ENCODE peak calls at places on chromosomes 4 and X, in five cellular contexts. D is tibial nerve, O is OCI-LY7, R is astrocyte of the cerebellum, V is SK-N-SH. A is an unnamed sample.
A peak's percentile ranks its signal among the peaks of the same experiment; 100 is the strongest.

GRCh38 chr4:121738780-121739547 is 26.0 kb downstream of the SMIM43 start:
- DNase-seq in D (no peak), O (no peak), R (no peak), V (no peak), A (no peak)

GRCh38 chr4:139144911-139145551 is 32.0 kb downstream of the ELF2 start:
- DNase-seq in D (no peak), O (no peak), R (no peak), V (no peak), A (no peak)

GRCh38 chr4:137648531-137648930 is 116.2 kb upstream of the PCDH18 start:
- DNase-seq in D (no peak), O (no peak), R (no peak), V (no peak), A (no peak)

GRCh38 chr4:4668355-4669210 is 126.7 kb upstream of the STX18 start:
- DNase-seq in D (no peak), O (no peak), R (no peak), V (no peak), A (no peak)

GRCh38 chr4:152961752-152962117 is 25.6 kb downstream of the FHDC1 start:
- DNase-seq in D (no peak), O (no peak), R (no peak), V (no peak), A (no peak)

GRCh38 chrX:135081695-135082094 is 29.8 kb upstream of the RTL8A start:
- DNase-seq in D (no peak), O (no peak), R (no peak), V (no peak), A (no peak)

GRCh38 chr4:100314057-100314456 is 123.8 kb upstream of the DDIT4L start:
- DNase-seq in D (no peak), O (no peak), R (no peak), V (no peak), A (no peak)

GRCh38 chr4:153448003-153448731 is 18.0 kb upstream of the TMEM131L start:
- DNase-seq in D (no peak), O (no peak), R (no peak), V (peak; percentile 39), A (no peak)

GRCh38 chrX:10900585-10901289 is 210.4 kb upstream of the HCCS start:
- DNase-seq in D (no peak), O (no peak), R (peak; percentile 49), V (no peak), A (peak; percentile 14)

GRCh38 chr4:15665738-15666365 is 10.7 kb upstream of the FBXL5 start:
- DNase-seq in D (no peak), O (no peak), R (no peak), V (no peak), A (no peak)

GRCh38 chrX:53263597-53264094 is 17.7 kb downstream of the IQSEC2 start:
- DNase-seq in D (no peak), O (no peak), R (no peak), V (no peak), A (no peak)

GRCh38 chr4:17315459-17315858 is 196.4 kb downstream of the QDPR start:
- DNase-seq in D (no peak), O (no peak), R (no peak), V (no peak), A (no peak)

GRCh38 chr4:126737899-126738526 is 894.7 kb upstream of the INTU start:
- DNase-seq in D (no peak), O (no peak), R (no peak), V (no peak), A (no peak)

GRCh38 chr4:54742636-54743399 is 85.1 kb downstream of the KIT start:
- DNase-seq in D (no peak), O (no peak), R (no peak), V (no peak), A (no peak)

GRCh38 chrX:71301195-71301924 is at the start of gene ITGB1BP2:
- DNase-seq in D (no peak), O (no peak), R (peak; percentile 1), V (no peak), A (no peak)

GRCh38 chr4:96073446-96073845 is 233.6 kb downstream of the PDHA2 start:
- DNase-seq in D (no peak), O (no peak), R (no peak), V (no peak), A (no peak)

GRCh38 chrX:51272638-51273037 is 60.0 kb upstream of the NUDT10 start:
- DNase-seq in D (no peak), O (no peak), R (no peak), V (no peak), A (no peak)

GRCh38 chr4:74619931-74620702 is 174.2 kb downstream of the BTC start:
- DNase-seq in D (no peak), O (no peak), R (no peak), V (no peak), A (no peak)

GRCh38 chr4:122665148-122665547 is 44.3 kb upstream of the IL21 start:
- DNase-seq in D (no peak), O (no peak), R (no peak), V (no peak), A (no peak)

GRCh38 chr4:23788460-23788859 is 101.4 kb downstream of the PPARGC1A start:
- DNase-seq in D (no peak), O (no peak), R (no peak), V (no peak), A (peak; percentile 95)

GRCh38 chr4:76554630-76555029 is 119.6 kb downstream of the SHROOM3 start:
- DNase-seq in D (no peak), O (no peak), R (no peak), V (no peak), A (no peak)

GRCh38 chr4:7387925-7388324 is 46.8 kb downstream of the PSAPL1 start:
- DNase-seq in D (no peak), O (no peak), R (no peak), V (no peak), A (no peak)

GRCh38 chr4:17577660-17578481 is 873 bp downstream of the LAP3 start:
- DNase-seq in D (peak; percentile 28), O (peak; percentile 47), R (no peak), V (peak; percentile 77), A (peak; percentile 7)

GRCh38 chrX:72495041-72495440 is 77.6 kb downstream of the HDAC8 start:
- DNase-seq in D (peak; percentile 32), O (no peak), R (no peak), V (peak; percentile 27), A (no peak)

GRCh38 chrX:47361538-47362511 is 8.6 kb upstream of the ZNF157 start:
- DNase-seq in D (peak; percentile 50), O (peak; percentile 93), R (peak; percentile 91), V (peak; percentile 80), A (peak; percentile 94)

GRCh38 chr4:153523941-153524386 is 57.8 kb downstream of the TMEM131L start:
- DNase-seq in D (no peak), O (no peak), R (no peak), V (no peak), A (no peak)

GRCh38 chr4:48193096-48193836 is 59.2 kb upstream of the TXK start:
- DNase-seq in D (no peak), O (no peak), R (no peak), V (no peak), A (no peak)

GRCh38 chr4:48191758-48192157 is 57.7 kb upstream of the TXK start:
- DNase-seq in D (no peak), O (no peak), R (no peak), V (no peak), A (no peak)

GRCh38 chr4:48195853-48196252 is 61.8 kb upstream of the TXK start:
- DNase-seq in D (no peak), O (no peak), R (no peak), V (no peak), A (no peak)

GRCh38 chr4:48194986-48195773 is 61.1 kb upstream of the TXK start:
- DNase-seq in D (no peak), O (no peak), R (peak; percentile 34), V (peak; percentile 9), A (no peak)

GRCh38 chr4:48193921-48194320 is 59.9 kb upstream of the TXK start:
- DNase-seq in D (no peak), O (no peak), R (no peak), V (no peak), A (no peak)
- H3K4me3 ChIP-seq in D (no peak overlapping the region), O (no peak overlapping the region), R (no peak overlapping the region), V (no peak overlapping the region), A (no peak overlapping the region)

GRCh38 chr4:26163425-26164362 is 157.1 kb upstream of the RBPJ start:
- DNase-seq in D (no peak), O (no peak), R (no peak), V (no peak), A (no peak)

GRCh38 chr4:26162095-26162494 is 158.7 kb upstream of the RBPJ start:
- DNase-seq in D (no peak), O (no peak), R (no peak), V (no peak), A (no peak)

GRCh38 chr4:26157541-26157940 is 163.3 kb upstream of the RBPJ start:
- DNase-seq in D (no peak), O (no peak), R (no peak), V (no peak), A (no peak)

GRCh38 chr4:26161030-26161824 is 159.6 kb upstream of the RBPJ start:
- DNase-seq in D (no peak), O (peak; percentile 19), R (no peak), V (peak; percentile 58), A (no peak)
- TF ChIP-seq CTCF in D (no peak), O (peak; percentile 58), R (peak; percentile 42), V (peak; percentile 25), A (peak; percentile 53)

GRCh38 chrX:9788908-9789307 is 2.7 kb downstream of the SHROOM2 start:
- DNase-seq in D (no peak), O (no peak), R (no peak), V (no peak), A (no peak)

GRCh38 chrX:9786839-9787635 is 808 bp downstream of the SHROOM2 start:
- DNase-seq in D (no peak), O (no peak), R (no peak), V (peak; percentile 51), A (no peak)

GRCh38 chrX:9781941-9782340 is 4.3 kb upstream of the SHROOM2 start:
- DNase-seq in D (no peak), O (no peak), R (no peak), V (no peak), A (no peak)

GRCh38 chrX:9785944-9786741 is at the start of gene SHROOM2:
- DNase-seq in D (no peak), O (no peak), R (no peak), V (peak; percentile 72), A (no peak)

GRCh38 chrX:9785252-9785943 is 831 bp upstream of the SHROOM2 start:
- DNase-seq in D (no peak), O (no peak), R (no peak), V (peak; percentile 36), A (no peak)
- H3K4me3 ChIP-seq in D (peak overlapping the region; percentile 20), O (no peak overlapping the region), R (no peak overlapping the region), V (no peak overlapping the region), A (peak overlapping the region; percentile 26)

DNA sequence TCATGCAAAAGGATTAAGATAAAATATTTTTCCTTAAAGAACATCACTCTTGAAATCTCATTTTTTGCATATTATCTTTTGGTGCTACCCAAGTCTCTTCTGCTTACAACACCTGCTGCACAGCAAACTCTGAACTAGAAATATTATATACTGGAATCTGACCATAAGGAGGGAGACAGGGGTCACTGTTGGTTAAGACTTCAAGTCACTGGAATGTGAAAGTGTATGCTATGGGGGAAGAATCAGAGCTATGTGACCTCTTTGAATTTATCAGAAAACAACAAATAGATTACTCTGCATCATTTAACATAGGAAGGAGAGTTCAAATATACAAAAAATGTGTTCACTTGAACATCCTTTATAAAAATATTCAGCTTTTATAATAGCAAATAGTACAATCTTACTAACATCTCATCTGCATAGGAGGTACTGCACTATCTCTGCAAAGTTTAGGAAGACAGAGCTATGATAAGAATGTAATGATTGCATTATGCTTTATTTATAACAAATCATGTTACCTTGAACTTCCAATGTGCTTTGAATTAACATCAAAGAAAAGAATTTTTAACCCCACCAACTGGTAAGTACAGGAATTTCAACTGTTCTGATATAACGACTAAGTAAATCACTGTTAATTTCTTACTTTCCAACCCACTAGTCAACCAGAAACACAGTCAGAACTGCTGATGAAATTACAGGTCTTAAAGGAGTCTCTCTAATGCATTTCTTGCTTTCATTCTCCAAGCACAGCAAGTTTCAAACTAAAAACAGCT is 69.8 kb downstream of the ZNF827 start:
- DNase-seq in D (no peak), O (peak; percentile 24), R (no peak), V (no peak), A (no peak)
- TF ChIP-seq CTCF in D (no peak), O (peak; percentile 64), R (no peak), V (peak; percentile 34), A (peak; percentile 22)

A was measured in retinal pigment epithelial cell.